ENCODE peak calls at places on chromosomes 11 and 22, in ten cellular contexts. F is astrocyte of the cerebellum, A is cardiac fibroblast, B is Calu3, J is mesothelial cell of epicardium, R is dorsolateral prefrontal cortex, Y is stomach, Z is PC-3, Q is A549, N is uterus. I is an unnamed sample.

GRCh38 chr11:100963375-100963774 is 166.2 kb downstream of the PGR start:
- DNase-seq in R (no peak), J (no peak), N (no peak), B (no peak), Y (no peak), F (no peak), A (no peak), Q (no peak), Z (peak), I (no peak)

GRCh38 chr11:27933992-27934829 is 173.7 kb downstream of the KIF18A start:
- DNase-seq in Q (peak), F (peak), Y (no peak), R (no peak), N (peak), A (peak), Z (peak), B (peak), J (no peak), I (no peak)

GRCh38 chr11:118353084-118353710 is 6.2 kb upstream of the UBE4A start:
- DNase-seq in F (no peak), J (no peak), N (no peak), Q (no peak), R (no peak), B (no peak), A (peak), Z (peak), Y (no peak), I (no peak)

GRCh38 chr22:38973289-38974169 is 8.6 kb upstream of the APOBEC3B start:
- DNase-seq in Y (peak), Q (peak), A (peak), B (peak), N (no peak), J (no peak), R (no peak), Z (peak), F (no peak), I (no peak)

GRCh38 chr22:50525991-50526848 is 822 bp upstream of the SCO2 start:
- DNase-seq in J (peak), Z (peak), F (peak), R (peak), A (peak), N (peak), Q (peak), B (peak), Y (peak), I (peak)

GRCh38 chr22:40401981-40402406 is 31.6 kb downstream of the SGSM3 start:
- DNase-seq in J (no peak), Y (no peak), N (no peak), Q (no peak), B (no peak), A (no peak), Z (no peak), F (no peak), R (no peak), I (no peak)

GRCh38 chr22:37504964-37505363 is 14.3 kb downstream of the CARD10 start:
- DNase-seq in Q (no peak), A (no peak), B (no peak), R (no peak), J (no peak), N (no peak), Z (no peak), Y (no peak), F (no peak), I (no peak)

GRCh38 chr11:36431429-36432092 is 78.5 kb downstream of the TRAF6 start:
- DNase-seq in Q (peak), R (no peak), F (peak), J (no peak), Y (peak), N (peak), Z (peak), B (peak), A (peak), I (peak)

GRCh38 chr11:63745304-63746170 is 23.0 kb downstream of the ZFTA start:
- DNase-seq in Q (no peak), N (no peak), R (no peak), F (no peak), B (no peak), Y (no peak), J (no peak), Z (peak), A (peak), I (no peak)

GRCh38 chr22:44214187-44214586 is 33.5 kb downstream of the PARVG start:
- DNase-seq in Y (no peak), F (no peak), R (no peak), J (no peak), Z (no peak), N (no peak), B (no peak), A (no peak), Q (no peak), I (peak)

GRCh38 chr22:24482586-24482985 is 12.5 kb upstream of the UPB1 start:
- DNase-seq in Q (no peak), N (no peak), B (no peak), Y (no peak), J (no peak), R (no peak), F (peak), A (peak), Z (peak), I (no peak)

GRCh38 chr11:120181446-120181992 is 29.3 kb upstream of the OAF start:
- DNase-seq in Y (peak), A (no peak), N (no peak), Z (no peak), F (no peak), R (peak), Q (no peak), J (peak), B (no peak), I (peak)

GRCh38 chr11:95515379-95515778 is 274.2 kb downstream of the FAM76B start:
- DNase-seq in Z (no peak), R (no peak), F (no peak), Q (no peak), J (no peak), Y (no peak), A (peak), B (no peak), N (no peak), I (no peak)

GRCh38 chr22:36328635-36329216 is 59.0 kb downstream of the MYH9 start:
- DNase-seq in B (no peak), N (peak), R (no peak), A (peak), J (no peak), Q (peak), Z (peak), F (peak), Y (peak), I (peak)

GRCh38 chr22:37570661-37570976 is 9.3 kb downstream of the LGALS2 start:
- DNase-seq in F (no peak), Q (no peak), R (no peak), A (no peak), B (no peak), Y (no peak), Z (no peak), J (no peak), N (no peak), I (no peak)

GRCh38 chr22:50544746-50545253 is 899 bp upstream of the KLHDC7B start:
- DNase-seq in Q (no peak), N (no peak), F (no peak), A (no peak), J (no peak), Z (no peak), R (no peak), B (peak), Y (peak), I (no peak)

GRCh38 chr11:63838150-63838681 is 694 bp upstream of the MARK2 start:
- DNase-seq in F (no peak), Z (no peak), N (peak), Q (no peak), Y (no peak), J (no peak), A (no peak), R (no peak), B (peak), I (no peak)

GRCh38 chr11:1295591-1295990 is 13.8 kb downstream of the TOLLIP start:
- DNase-seq in N (no peak), Y (no peak), F (no peak), B (no peak), Z (no peak), R (peak), Q (no peak), J (no peak), A (no peak), I (no peak)

GRCh38 chr11:109130910-109131309 is 291.1 kb upstream of the C11orf87 start:
- DNase-seq in B (no peak), A (no peak), N (no peak), Z (no peak), R (no peak), F (no peak), J (no peak), Y (no peak), Q (no peak), I (no peak)

GRCh38 chr11:107691003-107691402 is 20.9 kb downstream of the SLN start:
- DNase-seq in Z (peak), A (peak), N (no peak), B (no peak), Y (no peak), R (no peak), J (no peak), F (no peak), Q (no peak), I (no peak)

GRCh38 chr11:34909955-34910354 is 6.2 kb downstream of the APIP start:
- DNase-seq in B (no peak), Y (no peak), F (no peak), Z (no peak), N (no peak), J (no peak), Q (no peak), A (no peak), R (no peak), I (no peak)

GRCh38 chr22:24500251-24500820 is 5.2 kb downstream of the UPB1 start:
- DNase-seq in Q (no peak), R (no peak), J (no peak), A (no peak), N (no peak), Z (no peak), B (no peak), Y (no peak), F (no peak), I (no peak)

GRCh38 chr11:28679795-28680194 is 571.6 kb downstream of the METTL15 start:
- DNase-seq in J (no peak), Q (no peak), B (no peak), R (no peak), A (peak), N (no peak), Y (no peak), Z (no peak), F (peak), I (no peak)

GRCh38 chr11:10351768-10352641 is 47.1 kb downstream of the ADM start:
- DNase-seq in Q (peak), N (peak), Z (peak), B (peak), Y (peak), R (no peak), J (no peak), A (peak), F (no peak), I (peak)

GRCh38 chr11:101686514-101686913 is 102.7 kb upstream of the TRPC6 start:
- DNase-seq in A (peak), Z (peak), B (peak), N (no peak), R (no peak), J (peak), F (peak), Q (peak), Y (no peak), I (no peak)

GRCh38 chr11:65165847-65166317 is 4.2 kb upstream of the SPDYC start:
- DNase-seq in B (peak), A (peak), F (no peak), Z (no peak), Q (no peak), J (no peak), N (no peak), R (no peak), Y (no peak), I (no peak)

GRCh38 chr11:46296520-46297448 is 19.3 kb downstream of the CREB3L1 start:
- DNase-seq in J (peak), Q (no peak), B (peak), A (peak), Y (no peak), Z (peak), N (peak), F (peak), R (no peak), I (no peak)

GRCh38 chr22:30649430-30650007 is 13.9 kb downstream of the SLC35E4 start:
- DNase-seq in Z (peak), B (peak), N (peak), Y (peak), Q (no peak), A (peak), J (no peak), R (no peak), F (no peak), I (no peak)

GRCh38 chr22:28867191-28867590 is 16.2 kb upstream of the ZNRF3 start:
- DNase-seq in Z (no peak), R (no peak), Y (no peak), N (no peak), B (no peak), A (no peak), F (no peak), Q (no peak), J (no peak), I (no peak)

GRCh38 chr11:75198278-75198948 is 42.2 kb upstream of the TPBGL start:
- DNase-seq in F (no peak), B (no peak), N (no peak), Z (no peak), R (no peak), J (no peak), Q (no peak), Y (no peak), A (no peak), I (no peak)

GRCh38 chr11:66561975-66562248 is 6.5 kb downstream of the CTSF start:
- DNase-seq in N (no peak), Y (no peak), B (no peak), J (no peak), Q (no peak), F (no peak), R (no peak), A (no peak), Z (no peak), I (no peak)

GRCh38 chr11:116263020-116263419 is 509.8 kb downstream of the BUD13 start:
- DNase-seq in A (no peak), B (no peak), F (no peak), J (no peak), N (no peak), Z (no peak), R (no peak), Q (no peak), Y (no peak), I (no peak)

GRCh38 chr22:48808038-48808960 is 1019.4 kb downstream of the BRD1 start:
- DNase-seq in Z (no peak), A (no peak), J (no peak), B (no peak), Q (no peak), Y (no peak), R (no peak), F (no peak), N (no peak), I (no peak)

GRCh38 chr11:68436162-68436888 is 24.2 kb upstream of the PPP6R3 start:
- DNase-seq in R (no peak), N (no peak), A (no peak), Q (no peak), Y (no peak), J (no peak), F (no peak), B (no peak), Z (no peak), I (no peak)

GRCh38 chr11:68438658-68439259 is 21.8 kb upstream of the PPP6R3 start:
- DNase-seq in A (no peak), Q (no peak), Z (no peak), R (no peak), J (no peak), N (no peak), F (no peak), B (no peak), Y (no peak), I (no peak)

GRCh38 chr11:68437927-68438657 is 22.5 kb upstream of the PPP6R3 start:
- DNase-seq in R (no peak), J (no peak), Q (no peak), A (no peak), N (no peak), B (no peak), Z (no peak), Y (no peak), F (no peak), I (no peak)

GRCh38 chr11:68439355-68440065 is 21.0 kb upstream of the PPP6R3 start:
- DNase-seq in J (no peak), Y (no peak), Q (no peak), Z (no peak), B (no peak), F (no peak), R (no peak), N (peak), A (no peak), I (no peak)

GRCh38 chr11:68436985-68437926 is 23.3 kb upstream of the PPP6R3 start:
- DNase-seq in F (no peak), Y (no peak), J (no peak), Z (peak), Q (peak), B (peak), R (no peak), A (peak), N (no peak), I (peak)
- TF ChIP-seq CTCF in F (no peak), Y (no peak), J (no peak), Z (no peak), Q (no peak), B (no peak), R (no peak), A (peak), N (no peak), I (no peak)

GRCh38 chr22:43057641-43058040 is 31.6 kb downstream of the TTLL1 start:
- DNase-seq in F (no peak), J (no peak), Q (no peak), A (no peak), R (no peak), B (no peak), N (no peak), Z (no peak), Y (no peak), I (no peak)
- TF ChIP-seq CTCF in F (no peak), J (no peak), Q (no peak), A (no peak), R (no peak), B (no peak), N (no peak), Z (no peak), Y (no peak), I (no peak)

GRCh38 chr11:5210376-5210885 is 9.9 kb upstream of the OR51V1 start:
- DNase-seq in J (no peak), Q (no peak), B (no peak), Y (no peak), Z (no peak), R (no peak), F (no peak), A (no peak), N (no peak), I (no peak)

GRCh38 chr11:5203366-5203765 is 2.9 kb upstream of the OR51V1 start:
- DNase-seq in Z (no peak), B (no peak), F (no peak), R (no peak), Q (no peak), A (no peak), N (no peak), J (no peak), Y (no peak), I (no peak)

GRCh38 chr11:5200582-5200981 is at the start of gene OR51V1:
- DNase-seq in Q (no peak), Z (no peak), B (no peak), R (no peak), F (no peak), N (no peak), J (no peak), A (no peak), Y (no peak), I (no peak)

DNA sequence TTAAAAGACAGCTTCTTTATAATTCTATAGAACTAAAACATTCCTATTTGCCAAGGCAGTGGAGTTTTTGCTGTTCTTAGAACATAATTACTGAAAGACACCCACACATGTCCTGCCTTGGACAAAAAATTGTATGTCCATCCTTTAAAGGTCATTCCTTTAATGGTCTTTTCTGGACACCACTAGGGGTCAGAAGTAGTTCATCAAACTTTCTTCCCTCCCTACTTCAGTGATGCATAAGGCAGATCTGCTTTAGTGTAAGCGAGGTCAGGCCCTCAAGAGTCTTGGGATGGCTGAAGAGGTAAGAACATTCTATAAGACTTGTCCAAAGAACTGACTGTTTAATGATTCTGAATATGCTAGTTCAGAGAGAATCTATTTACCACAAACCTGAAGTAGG is 4.3 kb upstream of the OR51V1 start:
- DNase-seq in R (no peak), N (no peak), Y (no peak), B (peak), A (peak), J (no peak), Q (peak), Z (peak), F (peak), I (no peak)
- TF ChIP-seq CTCF in R (peak), N (peak), Y (no peak), B (peak), A (peak), J (no peak), Q (peak), Z (peak), F (peak), I (no peak)

DNA sequence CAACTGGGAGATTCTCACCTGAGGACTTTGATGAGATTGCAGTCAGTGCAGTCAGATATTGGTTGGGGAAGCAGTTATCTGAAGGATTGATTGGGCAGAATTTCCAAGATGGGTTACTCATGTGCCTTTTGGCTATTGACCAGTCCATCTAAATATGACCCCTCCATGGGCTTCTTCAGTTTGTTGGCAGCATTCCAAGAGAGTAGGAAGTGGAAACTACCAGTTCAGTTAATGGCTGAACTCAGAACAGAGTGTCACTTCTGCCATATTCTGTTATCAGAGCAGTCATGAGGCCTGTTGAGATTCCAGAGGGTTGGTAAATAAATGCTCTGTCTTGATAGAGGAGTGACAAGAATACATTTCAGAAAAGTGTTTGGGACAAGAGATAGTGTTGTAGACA is 71.0 kb downstream of the CYP2R1 start:
- DNase-seq in R (no peak), Z (no peak), B (no peak), F (no peak), J (no peak), A (no peak), Q (no peak), Y (no peak), N (no peak), I (no peak)
- TF ChIP-seq CTCF in R (no peak), Z (no peak), B (no peak), F (no peak), J (no peak), A (no peak), Q (no peak), Y (no peak), N (no peak), I (no peak)

GRCh38 chr11:13149991-13150390 is 127.6 kb upstream of the BMAL1 start:
- DNase-seq in N (no peak), Z (no peak), F (no peak), R (no peak), J (no peak), Q (no peak), B (no peak), A (no peak), Y (no peak), I (no peak)

GRCh38 chr11:13152264-13152663 is 125.3 kb upstream of the BMAL1 start:
- DNase-seq in J (no peak), F (no peak), Q (no peak), A (no peak), R (no peak), N (no peak), Z (no peak), B (no peak), Y (no peak), I (no peak)

GRCh38 chr11:13150487-13150886 is 127.1 kb upstream of the BMAL1 start:
- DNase-seq in A (no peak), B (no peak), R (no peak), Q (no peak), Z (no peak), F (no peak), J (no peak), N (no peak), Y (no peak), I (no peak)

GRCh38 chr11:13152736-13153541 is 124.7 kb upstream of the BMAL1 start:
- DNase-seq in N (no peak), R (no peak), F (no peak), Q (peak), Y (no peak), Z (peak), A (peak), B (no peak), J (no peak), I (no peak)
- TF ChIP-seq CTCF in N (no peak), R (peak), F (peak), Q (peak), Y (peak), Z (peak), A (peak), B (no peak), J (peak), I (peak)